ENCODE peak calls at places on chromosomes 13 and 19, in four cellular contexts. One of them, this sample, is unnamed.

GRCh38 chr19:18160792-18161690 is 8.1 kb downstream of the PIK3R2 start:
- DNase-seq in fibroblast of pulmonary artery: peak
- DNase-seq in myocyte: peak
- DNase-seq in activated B cell treated with CpG ODN at 0.5 μM for 24 hours: peak
- DNase-seq in this sample: peak

GRCh38 chr13:74114202-74114601 is 20.0 kb downstream of the KLF12 start:
- DNase-seq in fibroblast of pulmonary artery: peak
- DNase-seq in myocyte: no peak
- DNase-seq in activated B cell treated with CpG ODN at 0.5 μM for 24 hours: no peak
- DNase-seq in this sample: no peak

GRCh38 chr19:3119071-3119781 is 16.6 kb upstream of the GNA15 start:
- DNase-seq in fibroblast of pulmonary artery: no peak
- DNase-seq in myocyte: no peak
- DNase-seq in activated B cell treated with CpG ODN at 0.5 μM for 24 hours: no peak
- DNase-seq in this sample: no peak

GRCh38 chr19:13063461-13064091 is 39.1 kb downstream of the LYL1 start:
- DNase-seq in fibroblast of pulmonary artery: no peak
- DNase-seq in myocyte: peak
- DNase-seq in activated B cell treated with CpG ODN at 0.5 μM for 24 hours: no peak
- DNase-seq in this sample: no peak

GRCh38 chr19:39937094-39937493 is 2.7 kb upstream of the FCGBP start:
- DNase-seq in fibroblast of pulmonary artery: no peak
- DNase-seq in myocyte: no peak
- DNase-seq in activated B cell treated with CpG ODN at 0.5 μM for 24 hours: no peak
- DNase-seq in this sample: no peak

GRCh38 chr13:36530050-36530789 is 97.9 kb downstream of the CCNA1 start:
- DNase-seq in fibroblast of pulmonary artery: peak
- DNase-seq in myocyte: no peak
- DNase-seq in activated B cell treated with CpG ODN at 0.5 μM for 24 hours: no peak
- DNase-seq in this sample: no peak

GRCh38 chr13:79185580-79185979 is 220.5 kb downstream of the RBM26 start:
- DNase-seq in fibroblast of pulmonary artery: no peak
- DNase-seq in myocyte: no peak
- DNase-seq in activated B cell treated with CpG ODN at 0.5 μM for 24 hours: no peak
- DNase-seq in this sample: no peak

GRCh38 chr19:2578911-2579677 is 103.2 kb downstream of the GADD45B start:
- DNase-seq in fibroblast of pulmonary artery: peak
- DNase-seq in myocyte: peak
- DNase-seq in activated B cell treated with CpG ODN at 0.5 μM for 24 hours: peak
- DNase-seq in this sample: peak

GRCh38 chr13:36858285-36858684 is 39.3 kb downstream of the RFXAP start:
- DNase-seq in fibroblast of pulmonary artery: peak
- DNase-seq in myocyte: peak
- DNase-seq in activated B cell treated with CpG ODN at 0.5 μM for 24 hours: no peak
- DNase-seq in this sample: no peak

GRCh38 chr13:42747399-42747873 is 33.9 kb upstream of the FAM216B start:
- DNase-seq in fibroblast of pulmonary artery: peak
- DNase-seq in myocyte: peak
- DNase-seq in activated B cell treated with CpG ODN at 0.5 μM for 24 hours: no peak
- DNase-seq in this sample: no peak

GRCh38 chr13:46052314-46053161 is at the start of gene ZC3H13:
- DNase-seq in fibroblast of pulmonary artery: peak
- DNase-seq in myocyte: peak
- DNase-seq in activated B cell treated with CpG ODN at 0.5 μM for 24 hours: peak
- DNase-seq in this sample: peak

GRCh38 chr19:9786819-9787218 is 18.3 kb upstream of the ZNF846 start:
- DNase-seq in fibroblast of pulmonary artery: no peak
- DNase-seq in myocyte: no peak
- DNase-seq in activated B cell treated with CpG ODN at 0.5 μM for 24 hours: no peak
- DNase-seq in this sample: no peak

GRCh38 chr19:1084024-1084868 is 10.9 kb downstream of the POLR2E start:
- DNase-seq in fibroblast of pulmonary artery: no peak
- DNase-seq in myocyte: no peak
- DNase-seq in activated B cell treated with CpG ODN at 0.5 μM for 24 hours: no peak
- DNase-seq in this sample: no peak

GRCh38 chr13:73133536-73133935 is 74.7 kb downstream of the KLF5 start:
- DNase-seq in fibroblast of pulmonary artery: no peak
- DNase-seq in myocyte: peak
- DNase-seq in activated B cell treated with CpG ODN at 0.5 μM for 24 hours: no peak
- DNase-seq in this sample: no peak

GRCh38 chr19:8681345-8682021 is 17.1 kb downstream of the ACTL9 start:
- DNase-seq in fibroblast of pulmonary artery: no peak
- DNase-seq in myocyte: no peak
- DNase-seq in activated B cell treated with CpG ODN at 0.5 μM for 24 hours: no peak
- DNase-seq in this sample: no peak

GRCh38 chr19:14061751-14062557 is at the start of gene PALM3:
- DNase-seq in fibroblast of pulmonary artery: no peak
- DNase-seq in myocyte: no peak
- DNase-seq in activated B cell treated with CpG ODN at 0.5 μM for 24 hours: no peak
- DNase-seq in this sample: no peak

GRCh38 chr19:53792721-53793433 is 31.2 kb downstream of the NLRP12 start:
- DNase-seq in fibroblast of pulmonary artery: peak
- DNase-seq in myocyte: peak
- DNase-seq in activated B cell treated with CpG ODN at 0.5 μM for 24 hours: peak
- DNase-seq in this sample: peak

GRCh38 chr19:49770529-49770928 is 3.7 kb downstream of the AP2A1 start:
- DNase-seq in fibroblast of pulmonary artery: no peak
- DNase-seq in myocyte: no peak
- DNase-seq in activated B cell treated with CpG ODN at 0.5 μM for 24 hours: no peak
- DNase-seq in this sample: no peak

This sample was measured in neural crest cell.